ENCODE peak calls at places on chromosomes 2 and 18, in eight cellular contexts. R is astrocyte of the spinal cord, I is HCT116, C is bronchial epithelial cell, A is AG10803, K is body of pancreas, O is choroid plexus epithelial cell, P is gastrocnemius medialis. E is an unnamed sample.

GRCh38 chr2:176162911-176163654 is 6.0 kb downstream of the HOXD3 start:
- DNase-seq in A (no peak), O (no peak), I (no peak), C (no peak), K (no peak), P (no peak), R (no peak), E (no peak)

GRCh38 chr2:224433442-224433841 is 31.5 kb upstream of the FAM124B start:
- DNase-seq in O (no peak), A (no peak), C (no peak), I (no peak), R (no peak), P (no peak), K (no peak), E (no peak)

GRCh38 chr2:206217743-206218520 is 56.5 kb upstream of the ZDBF2 start:
- DNase-seq in C (no peak), R (peak), P (no peak), O (peak), I (no peak), K (no peak), A (peak), E (no peak)

GRCh38 chr2:165707088-165707487 is 87.0 kb downstream of the GALNT3 start:
- DNase-seq in I (no peak), R (no peak), O (no peak), C (no peak), P (no peak), K (no peak), A (no peak), E (no peak)

GRCh38 chr2:60406192-60406591 is 147.3 kb downstream of the BCL11A start:
- DNase-seq in C (no peak), P (no peak), I (no peak), K (no peak), R (no peak), O (no peak), A (no peak), E (no peak)

GRCh38 chr2:101124684-101125366 is 26.4 kb downstream of the TBC1D8 start:
- DNase-seq in R (peak), C (peak), O (peak), K (peak), I (peak), P (peak), A (peak), E (peak)

GRCh38 chr2:241849616-241850543 is 8.8 kb downstream of the PDCD1 start:
- DNase-seq in C (no peak), P (no peak), R (no peak), A (no peak), I (no peak), O (no peak), K (no peak), E (no peak)

GRCh38 chr2:140270229-140270628 is 1490.0 kb upstream of the NXPH2 start:
- DNase-seq in P (no peak), K (no peak), R (peak), C (no peak), I (no peak), A (no peak), O (no peak), E (no peak)

GRCh38 chr18:78857252-78858150 is 122.1 kb upstream of the SALL3 start:
- DNase-seq in R (no peak), P (no peak), I (no peak), C (no peak), K (no peak), A (no peak), O (no peak), E (no peak)

GRCh38 chr2:202361133-202361532 is 15.0 kb upstream of the BMPR2 start:
- DNase-seq in K (no peak), I (no peak), A (peak), R (no peak), P (no peak), C (no peak), O (no peak), E (no peak)

GRCh38 chr18:78947291-78947690 is 32.3 kb upstream of the SALL3 start:
- DNase-seq in K (no peak), I (no peak), A (no peak), C (no peak), P (no peak), O (no peak), R (no peak), E (no peak)

GRCh38 chr2:240500561-240501423 is 57.0 kb downstream of the ANKMY1 start:
- DNase-seq in O (no peak), R (no peak), I (no peak), C (no peak), P (no peak), A (no peak), K (no peak), E (no peak)

GRCh38 chr2:120833127-120833675 is 97.5 kb downstream of the GLI2 start:
- DNase-seq in O (no peak), I (no peak), P (no peak), K (no peak), C (no peak), R (no peak), A (no peak), E (no peak)

GRCh38 chr2:185643434-185643833 is 95.2 kb upstream of the FSIP2 start:
- DNase-seq in A (no peak), R (no peak), K (no peak), I (no peak), P (no peak), C (peak), O (no peak), E (no peak)

GRCh38 chr18:24006731-24007308 is 7.7 kb upstream of the TTC39C start:
- DNase-seq in C (peak), A (no peak), P (no peak), I (no peak), O (no peak), K (no peak), R (no peak), E (no peak)

GRCh38 chr2:60424233-60424632 is 129.2 kb downstream of the BCL11A start:
- DNase-seq in P (no peak), K (no peak), C (no peak), O (no peak), R (no peak), I (no peak), A (no peak), E (no peak)

GRCh38 chr2:169034256-169034655 is 3.1 kb upstream of the ABCB11 start:
- DNase-seq in C (peak), I (no peak), K (no peak), R (peak), O (peak), P (no peak), A (no peak), E (no peak)

GRCh38 chr2:20600756-20601325 is 50.1 kb downstream of the HS1BP3 start:
- DNase-seq in R (peak), I (no peak), K (no peak), C (no peak), P (no peak), O (peak), A (peak), E (no peak)
- TF ChIP-seq CTCF in R (peak), I (peak), K (peak), C (no peak), P (no peak), O (peak), A (peak), E (peak)

DNA sequence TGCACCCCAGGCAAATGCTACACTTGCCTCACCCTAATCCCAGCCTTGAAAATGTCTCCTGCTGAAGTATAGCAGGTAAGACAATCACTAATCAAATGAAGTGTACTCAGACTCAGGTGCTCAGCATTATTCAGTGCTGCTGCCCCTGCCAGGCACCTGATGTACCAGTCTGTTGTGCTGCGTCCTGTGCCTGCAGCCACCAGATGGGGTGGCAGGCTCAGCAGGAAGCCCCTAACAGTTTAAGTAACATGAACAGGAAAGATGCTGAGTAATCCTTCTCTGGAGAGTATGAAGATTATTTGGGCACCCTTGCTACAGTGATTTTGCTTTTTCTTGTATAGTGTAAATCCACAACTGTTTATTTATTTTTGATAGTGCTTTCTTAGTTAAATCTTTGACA is 69.1 kb downstream of the TACR1 start:
- DNase-seq in C (no peak), A (no peak), I (no peak), P (no peak), K (no peak), R (no peak), O (no peak), E (no peak)
- TF ChIP-seq CTCF in C (no peak), A (no peak), I (no peak), P (no peak), K (no peak), R (peak), O (no peak), E (no peak)

DNA sequence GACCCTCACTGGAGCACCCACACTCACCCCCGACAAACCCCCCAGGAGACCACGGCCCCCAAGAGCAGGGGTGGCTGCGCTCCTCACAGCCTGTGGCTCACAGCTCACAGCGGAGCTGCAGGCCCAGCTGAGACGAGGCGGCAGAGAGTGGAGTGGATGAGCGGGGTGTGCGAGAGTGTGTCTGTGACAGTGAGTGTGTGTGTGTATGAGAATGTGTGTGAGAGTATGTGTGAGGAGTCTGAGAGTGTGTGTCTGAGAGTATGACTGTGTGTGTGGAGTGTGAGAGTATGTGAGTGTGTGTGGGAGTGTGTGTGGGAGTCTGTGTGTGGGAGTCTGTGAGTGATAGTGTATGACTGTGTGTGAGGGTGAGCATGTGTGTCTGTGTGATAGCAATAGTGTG is 55.3 kb upstream of the ID2 start:
- DNase-seq in C (no peak), A (no peak), P (no peak), K (no peak), O (no peak), I (no peak), R (no peak), E (no peak)
- TF ChIP-seq CTCF in C (no peak), A (no peak), P (no peak), K (no peak), O (no peak), I (no peak), R (no peak), E (no peak)

DNA sequence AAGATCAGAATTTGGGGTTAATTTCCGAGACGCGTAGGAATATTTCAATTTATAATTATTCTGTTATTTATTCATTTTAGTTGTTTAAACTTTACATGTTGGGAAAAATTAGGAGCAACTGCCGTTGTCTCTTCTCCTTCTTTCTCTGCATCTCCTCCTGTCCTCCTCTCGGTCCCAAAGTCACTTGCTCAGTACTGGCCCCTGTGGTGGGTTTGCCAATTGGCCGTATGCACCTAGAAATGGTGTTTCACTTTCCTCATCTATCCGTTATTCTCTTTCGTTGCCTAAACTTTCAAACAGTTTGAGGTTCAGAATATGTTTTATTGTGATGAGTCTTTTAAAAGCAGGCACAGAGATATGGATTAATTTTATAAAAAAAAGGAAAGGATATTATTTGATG is 517.9 kb downstream of the PLCL1 start:
- DNase-seq in P (no peak), K (no peak), R (no peak), I (no peak), C (no peak), O (no peak), A (no peak), E (no peak)
- TF ChIP-seq CTCF in P (no peak), K (no peak), R (peak), I (no peak), C (no peak), O (peak), A (peak), E (no peak)

GRCh38 chr2:134002921-134003320 is 251.0 kb upstream of the MGAT5 start:
- DNase-seq in K (no peak), I (no peak), P (no peak), O (no peak), C (no peak), R (no peak), A (no peak), E (no peak)

GRCh38 chr2:134002391-134002790 is 251.5 kb upstream of the MGAT5 start:
- DNase-seq in I (no peak), P (no peak), O (no peak), R (no peak), A (no peak), C (peak), K (no peak), E (peak)
- TF ChIP-seq CTCF in I (no peak), P (no peak), O (no peak), R (no peak), A (no peak), C (no peak), K (no peak), E (no peak)

GRCh38 chr2:27356056-27356381 is 545 bp downstream of the GTF3C2 start:
- DNase-seq in R (no peak), K (peak), C (peak), P (peak), I (no peak), A (peak), O (peak), E (peak)

GRCh38 chr2:27351802-27352598 is 4.6 kb downstream of the GTF3C2 start:
- DNase-seq in R (no peak), P (no peak), C (no peak), O (no peak), K (no peak), A (no peak), I (no peak), E (no peak)

GRCh38 chr2:27353762-27354596 is 2.6 kb downstream of the GTF3C2 start:
- DNase-seq in I (no peak), P (peak), O (peak), A (peak), C (peak), R (peak), K (no peak), E (peak)

GRCh38 chr2:27354597-27354927 is 2.0 kb downstream of the GTF3C2 start:
- DNase-seq in R (no peak), K (no peak), O (no peak), C (no peak), I (no peak), P (no peak), A (no peak), E (no peak)

DNA sequence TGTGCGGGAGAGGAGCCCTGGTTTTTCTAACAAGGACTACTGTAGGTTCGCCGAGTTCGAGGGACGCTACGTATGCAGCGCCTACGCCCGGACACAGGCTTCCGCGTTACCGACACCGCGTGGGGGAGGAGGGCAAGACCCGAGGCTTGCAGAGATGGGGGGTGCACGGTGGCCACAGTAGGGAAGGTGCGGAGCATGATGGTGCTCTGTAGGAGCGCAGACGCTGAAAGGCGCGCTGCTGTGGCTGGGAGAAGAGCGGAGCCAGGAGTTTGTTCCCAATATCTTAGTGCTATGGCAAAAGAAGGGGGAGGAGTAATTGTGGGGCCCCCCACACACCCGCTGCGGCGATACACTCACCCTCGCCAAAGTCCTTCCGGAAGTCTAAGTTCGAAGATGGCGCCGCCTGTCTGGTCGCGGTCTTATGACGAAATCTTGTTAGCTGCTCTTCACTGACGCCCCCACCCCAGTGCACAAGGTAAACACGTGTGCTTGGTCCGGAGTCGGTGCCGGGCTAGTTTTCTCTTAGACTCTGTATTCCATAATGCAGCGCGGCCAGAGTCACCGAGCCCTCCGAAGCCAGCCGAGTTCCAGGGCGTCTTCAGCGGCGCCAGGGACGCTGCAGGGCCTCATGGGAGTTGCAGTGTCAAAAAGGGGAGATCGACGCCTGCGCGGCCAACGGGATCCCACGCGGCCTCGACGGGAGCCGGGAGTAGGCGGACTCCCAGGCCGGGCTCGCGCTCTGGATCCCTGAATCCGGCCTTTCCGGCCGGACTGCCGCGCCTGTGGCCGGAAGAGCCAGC is at the start of gene GTF3C2:
- DNase-seq in O (peak), P (peak), C (peak), K (peak), I (peak), R (peak), A (peak), E (peak)
- TF ChIP-seq CTCF in O (no peak), P (peak), C (no peak), K (no peak), I (no peak), R (no peak), A (no peak), E (peak)

GRCh38 chr2:177717831-177718618 is 325.5 kb downstream of the AGPS start:
- DNase-seq in I (peak), K (no peak), O (peak), A (no peak), P (no peak), C (peak), R (no peak), E (no peak)
- TF ChIP-seq CTCF in I (peak), K (no peak), O (no peak), A (peak), P (no peak), C (no peak), R (no peak), E (peak)